ENCODE peak calls at places on chromosomes 7 and 10, in five cellular contexts. One of them, this sample, is unnamed. For H3K36me3 and H3K4me1, the result is how much of the 10 kb centered on the place peaks cover.

GRCh38 chr7:44945479-44945878 is 33.3 kb downstream of the MYO1G start:
- DNase-seq in transverse colon: no peak
- DNase-seq in cardiac muscle cell: no peak
- DNase-seq in CD4-positive, CD25-positive, alpha-beta regulatory T cell: no peak
- DNase-seq in lung: no peak
- DNase-seq in this sample: no peak

GRCh38 chr10:57593983-57594573 is 673.6 kb downstream of the IPMK start:
- DNase-seq in transverse colon: no peak
- DNase-seq in cardiac muscle cell: no peak
- DNase-seq in CD4-positive, CD25-positive, alpha-beta regulatory T cell: no peak
- DNase-seq in lung: no peak
- DNase-seq in this sample: no peak

GRCh38 chr7:94444808-94445207 is 50.1 kb downstream of the COL1A2 start:
- DNase-seq in transverse colon: no peak
- DNase-seq in cardiac muscle cell: no peak
- DNase-seq in CD4-positive, CD25-positive, alpha-beta regulatory T cell: no peak
- DNase-seq in lung: no peak
- DNase-seq in this sample: no peak

GRCh38 chr10:123553810-123554430 is 112.2 kb upstream of the GPR26 start:
- DNase-seq in transverse colon: no peak
- DNase-seq in cardiac muscle cell: no peak
- DNase-seq in CD4-positive, CD25-positive, alpha-beta regulatory T cell: no peak
- DNase-seq in lung: no peak
- DNase-seq in this sample: peak

GRCh38 chr7:13551503-13551902 is 438.0 kb downstream of the ETV1 start:
- DNase-seq in transverse colon: no peak
- DNase-seq in cardiac muscle cell: no peak
- DNase-seq in CD4-positive, CD25-positive, alpha-beta regulatory T cell: no peak
- DNase-seq in lung: no peak
- DNase-seq in this sample: no peak

GRCh38 chr7:85682819-85683218 is 496.0 kb upstream of the SEMA3D start:
- DNase-seq in transverse colon: no peak
- DNase-seq in cardiac muscle cell: peak
- DNase-seq in CD4-positive, CD25-positive, alpha-beta regulatory T cell: no peak
- DNase-seq in lung: no peak
- DNase-seq in this sample: no peak

GRCh38 chr7:128406147-128406985 is 3.4 kb downstream of the IMPDH1 start:
- DNase-seq in transverse colon: no peak
- DNase-seq in cardiac muscle cell: no peak
- DNase-seq in CD4-positive, CD25-positive, alpha-beta regulatory T cell: no peak
- DNase-seq in lung: no peak
- DNase-seq in this sample: no peak

GRCh38 chr7:116461500-116461899 is 38.0 kb upstream of the CAV2 start:
- DNase-seq in transverse colon: no peak
- DNase-seq in cardiac muscle cell: no peak
- DNase-seq in CD4-positive, CD25-positive, alpha-beta regulatory T cell: no peak
- DNase-seq in lung: no peak
- DNase-seq in this sample: no peak

GRCh38 chr7:138979988-138980574 is 1.1 kb downstream of the KIAA1549 start:
- DNase-seq in transverse colon: no peak
- DNase-seq in cardiac muscle cell: peak
- DNase-seq in CD4-positive, CD25-positive, alpha-beta regulatory T cell: no peak
- DNase-seq in lung: no peak
- DNase-seq in this sample: no peak

GRCh38 chr7:121575194-121575766 is 179.2 kb upstream of the FAM3C start:
- DNase-seq in transverse colon: no peak
- DNase-seq in cardiac muscle cell: no peak
- DNase-seq in CD4-positive, CD25-positive, alpha-beta regulatory T cell: no peak
- DNase-seq in lung: no peak
- DNase-seq in this sample: no peak

GRCh38 chr7:28592861-28593260 is 180.5 kb downstream of the CREB5 start:
- DNase-seq in transverse colon: no peak
- DNase-seq in cardiac muscle cell: no peak
- DNase-seq in CD4-positive, CD25-positive, alpha-beta regulatory T cell: no peak
- DNase-seq in lung: no peak
- DNase-seq in this sample: no peak

GRCh38 chr10:4131407-4132215 is 346.6 kb upstream of the KLF6 start:
- DNase-seq in transverse colon: no peak
- DNase-seq in cardiac muscle cell: peak
- DNase-seq in CD4-positive, CD25-positive, alpha-beta regulatory T cell: peak
- DNase-seq in lung: no peak
- DNase-seq in this sample: no peak

GRCh38 chr7:7861211-7861633 is 107.4 kb upstream of the GLCCI1 start:
- DNase-seq in transverse colon: no peak
- DNase-seq in cardiac muscle cell: peak
- DNase-seq in CD4-positive, CD25-positive, alpha-beta regulatory T cell: no peak
- DNase-seq in lung: no peak
- DNase-seq in this sample: no peak

GRCh38 chr7:7212612-7213011 is 30.3 kb downstream of the C1GALT1 start:
- DNase-seq in transverse colon: no peak
- DNase-seq in cardiac muscle cell: peak
- DNase-seq in CD4-positive, CD25-positive, alpha-beta regulatory T cell: no peak
- DNase-seq in lung: no peak
- DNase-seq in this sample: no peak

GRCh38 chr10:70481105-70481504 is 2.5 kb downstream of the PALD1 start:
- DNase-seq in transverse colon: no peak
- DNase-seq in cardiac muscle cell: no peak
- DNase-seq in CD4-positive, CD25-positive, alpha-beta regulatory T cell: no peak
- DNase-seq in lung: no peak
- DNase-seq in this sample: no peak

GRCh38 chr10:99425204-99425603 is 5.2 kb downstream of the GOT1 start:
- DNase-seq in transverse colon: no peak
- DNase-seq in cardiac muscle cell: no peak
- DNase-seq in CD4-positive, CD25-positive, alpha-beta regulatory T cell: no peak
- DNase-seq in lung: no peak
- DNase-seq in this sample: no peak

GRCh38 chr7:26428571-26428970 is 136.9 kb downstream of the SNX10 start:
- DNase-seq in transverse colon: no peak
- DNase-seq in cardiac muscle cell: no peak
- DNase-seq in CD4-positive, CD25-positive, alpha-beta regulatory T cell: no peak
- DNase-seq in lung: no peak
- DNase-seq in this sample: no peak

GRCh38 chr10:110372656-110373055 is 67.9 kb upstream of the SMNDC1 start:
- DNase-seq in transverse colon: no peak
- DNase-seq in cardiac muscle cell: no peak
- DNase-seq in CD4-positive, CD25-positive, alpha-beta regulatory T cell: no peak
- DNase-seq in lung: no peak
- DNase-seq in this sample: no peak

GRCh38 chr10:128463991-128464755 is 337.9 kb upstream of the MKI67 start:
- DNase-seq in transverse colon: peak
- DNase-seq in cardiac muscle cell: peak
- DNase-seq in CD4-positive, CD25-positive, alpha-beta regulatory T cell: peak
- DNase-seq in lung: peak
- DNase-seq in this sample: peak

GRCh38 chr7:523436-524336 is 4.0 kb upstream of the PDGFA start:
- DNase-seq in transverse colon: no peak
- DNase-seq in cardiac muscle cell: no peak
- DNase-seq in CD4-positive, CD25-positive, alpha-beta regulatory T cell: no peak
- DNase-seq in lung: no peak
- DNase-seq in this sample: no peak

GRCh38 chr10:124354411-124355382 is 64.0 kb downstream of the OAT start:
- DNase-seq in transverse colon: peak
- DNase-seq in cardiac muscle cell: peak
- DNase-seq in CD4-positive, CD25-positive, alpha-beta regulatory T cell: no peak
- DNase-seq in lung: peak
- DNase-seq in this sample: peak

GRCh38 chr7:131068604-131069021 is 259.1 kb upstream of the MKLN1 start:
- DNase-seq in transverse colon: no peak
- DNase-seq in cardiac muscle cell: peak
- DNase-seq in CD4-positive, CD25-positive, alpha-beta regulatory T cell: no peak
- DNase-seq in lung: no peak
- DNase-seq in this sample: no peak

GRCh38 chr7:54546081-54546985 is 4.2 kb downstream of the VSTM2A start:
- DNase-seq in transverse colon: peak
- DNase-seq in cardiac muscle cell: no peak
- DNase-seq in CD4-positive, CD25-positive, alpha-beta regulatory T cell: no peak
- DNase-seq in lung: no peak
- DNase-seq in this sample: no peak

GRCh38 chr7:74191231-74191630 is 17.1 kb downstream of the EIF4H start:
- DNase-seq in transverse colon: no peak
- DNase-seq in cardiac muscle cell: no peak
- DNase-seq in CD4-positive, CD25-positive, alpha-beta regulatory T cell: no peak
- DNase-seq in lung: no peak
- DNase-seq in this sample: no peak

GRCh38 chr7:74190259-74190658 is 16.1 kb downstream of the EIF4H start:
- DNase-seq in transverse colon: no peak
- DNase-seq in cardiac muscle cell: no peak
- DNase-seq in CD4-positive, CD25-positive, alpha-beta regulatory T cell: no peak
- DNase-seq in lung: no peak
- DNase-seq in this sample: no peak

GRCh38 chr7:74185636-74186035 is 11.5 kb downstream of the EIF4H start:
- DNase-seq in transverse colon: no peak
- DNase-seq in cardiac muscle cell: peak
- DNase-seq in CD4-positive, CD25-positive, alpha-beta regulatory T cell: no peak
- DNase-seq in lung: no peak
- DNase-seq in this sample: no peak

GRCh38 chr7:74185016-74185415 is 10.9 kb downstream of the EIF4H start:
- DNase-seq in transverse colon: no peak
- DNase-seq in cardiac muscle cell: no peak
- DNase-seq in CD4-positive, CD25-positive, alpha-beta regulatory T cell: no peak
- DNase-seq in lung: no peak
- DNase-seq in this sample: no peak

DNA sequence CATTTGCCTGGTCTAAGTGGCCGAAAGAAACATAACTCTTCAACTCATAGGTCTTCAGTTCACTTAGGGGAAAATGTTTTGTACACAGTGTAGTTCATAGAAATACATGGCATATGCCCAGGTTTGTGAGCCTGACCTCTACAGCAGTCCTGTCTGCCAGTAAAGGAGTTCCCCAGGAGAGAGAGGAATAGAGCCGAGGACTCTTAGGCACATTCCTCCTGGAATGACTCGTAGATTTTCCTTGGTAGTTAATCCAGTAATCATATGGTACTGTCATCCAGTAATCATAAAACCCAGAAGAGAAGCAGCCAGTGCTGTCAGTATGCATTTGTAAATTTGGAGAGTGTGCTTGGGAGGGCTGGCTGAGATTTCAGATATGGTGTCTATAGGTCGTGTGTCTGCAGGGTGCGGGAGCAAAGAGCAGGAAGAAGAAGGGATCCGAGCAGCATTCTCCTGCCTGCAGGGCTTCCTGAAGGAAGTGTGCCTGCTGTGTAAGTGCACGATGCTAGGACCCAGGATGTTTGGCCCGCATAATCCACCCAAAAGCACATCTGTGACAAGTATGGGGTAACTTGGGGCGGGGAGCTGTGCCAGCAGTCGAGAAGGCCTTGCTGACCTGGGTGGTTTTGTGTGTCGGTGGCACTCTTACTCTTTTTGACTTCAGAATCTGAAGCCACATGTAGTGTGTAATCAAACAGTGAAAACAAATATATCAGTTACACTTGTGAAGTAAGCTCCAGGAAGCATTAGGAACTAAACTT is 13.9 kb downstream of the EIF4H start:
- DNase-seq in transverse colon: no peak
- DNase-seq in cardiac muscle cell: peak
- DNase-seq in CD4-positive, CD25-positive, alpha-beta regulatory T cell: no peak
- DNase-seq in lung: no peak
- DNase-seq in this sample: no peak
- H3K36me3 ChIP-seq in transverse colon: under half
- H3K36me3 ChIP-seq in cardiac muscle cell: under half
- H3K36me3 ChIP-seq in CD4-positive, CD25-positive, alpha-beta regulatory T cell: half or more
- H3K36me3 ChIP-seq in lung: under half
- H3K36me3 ChIP-seq in this sample: half or more

DNA sequence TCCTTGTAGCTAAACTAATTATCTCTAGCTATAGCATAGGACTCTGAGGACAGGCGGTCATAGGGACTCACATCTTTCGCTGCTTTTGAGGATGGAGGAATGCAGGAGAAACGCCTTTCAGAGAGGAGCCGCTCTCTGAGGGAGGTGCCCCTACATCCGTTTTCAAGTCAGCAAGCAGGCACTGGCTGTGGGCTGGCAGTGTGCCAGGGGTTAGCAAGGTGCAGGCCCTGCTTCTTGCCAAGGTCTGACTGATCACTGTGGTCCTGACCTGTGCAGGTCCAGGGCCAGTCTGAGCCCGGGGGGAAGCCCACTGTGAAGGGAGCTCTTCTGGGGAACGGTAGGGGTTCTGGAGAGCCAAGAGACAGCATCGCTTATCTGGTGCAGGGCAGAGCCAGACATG is 89.4 kb downstream of the SH3PXD2A start:
- DNase-seq in transverse colon: no peak
- DNase-seq in cardiac muscle cell: no peak
- DNase-seq in CD4-positive, CD25-positive, alpha-beta regulatory T cell: peak
- DNase-seq in lung: no peak
- DNase-seq in this sample: no peak
- H3K4me1 ChIP-seq in transverse colon: under half
- H3K4me1 ChIP-seq in cardiac muscle cell: under half
- H3K4me1 ChIP-seq in CD4-positive, CD25-positive, alpha-beta regulatory T cell: half or more
- H3K4me1 ChIP-seq in lung: under half
- H3K4me1 ChIP-seq in this sample: under half

DNA sequence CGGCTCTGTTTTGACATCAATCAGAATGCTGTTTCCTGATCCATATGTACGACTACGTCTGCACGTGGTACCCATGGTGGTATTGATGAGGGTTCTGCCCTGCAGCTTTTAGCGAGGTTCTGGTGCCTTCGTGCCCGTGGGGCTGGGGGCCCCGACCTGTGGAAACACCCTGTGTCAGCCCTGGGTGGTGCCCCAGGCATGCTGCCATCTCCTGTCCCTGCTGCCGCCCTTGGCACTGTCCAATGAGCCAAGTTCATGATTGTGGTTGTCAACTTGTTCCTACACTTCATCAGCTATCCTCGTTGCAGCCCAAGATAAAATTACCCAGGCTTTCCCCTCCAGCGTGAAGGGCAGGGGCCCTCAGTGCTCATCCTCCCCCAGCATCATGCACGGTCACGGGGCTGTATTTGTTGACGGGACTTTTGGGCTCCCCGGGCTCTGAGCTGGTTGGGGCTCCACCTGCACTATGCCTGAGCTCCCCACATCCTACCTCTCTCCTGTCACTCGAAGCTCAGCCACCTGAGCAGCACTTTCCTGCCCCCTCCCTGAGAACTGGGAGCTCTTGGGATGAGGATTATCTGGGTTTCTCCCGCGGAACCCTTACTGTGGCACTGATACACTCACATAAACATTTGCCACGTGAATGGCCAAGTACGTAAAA is 7.7 kb upstream of the DPYSL4 start:
- DNase-seq in transverse colon: no peak
- DNase-seq in cardiac muscle cell: no peak
- DNase-seq in CD4-positive, CD25-positive, alpha-beta regulatory T cell: no peak
- DNase-seq in lung: no peak
- DNase-seq in this sample: no peak
- H3K36me3 ChIP-seq in transverse colon: under half
- H3K36me3 ChIP-seq in cardiac muscle cell: under half
- H3K36me3 ChIP-seq in CD4-positive, CD25-positive, alpha-beta regulatory T cell: under half
- H3K36me3 ChIP-seq in lung: under half
- H3K36me3 ChIP-seq in this sample: under half

GRCh38 chr10:21677551-21677950 is 143.5 kb downstream of the MLLT10 start:
- DNase-seq in transverse colon: no peak
- DNase-seq in cardiac muscle cell: no peak
- DNase-seq in CD4-positive, CD25-positive, alpha-beta regulatory T cell: no peak
- DNase-seq in lung: no peak
- DNase-seq in this sample: no peak

GRCh38 chr10:21673668-21674067 is 139.6 kb downstream of the MLLT10 start:
- DNase-seq in transverse colon: no peak
- DNase-seq in cardiac muscle cell: no peak
- DNase-seq in CD4-positive, CD25-positive, alpha-beta regulatory T cell: no peak
- DNase-seq in lung: no peak
- DNase-seq in this sample: no peak

GRCh38 chr10:21681156-21681555 is 147.1 kb downstream of the MLLT10 start:
- DNase-seq in transverse colon: no peak
- DNase-seq in cardiac muscle cell: no peak
- DNase-seq in CD4-positive, CD25-positive, alpha-beta regulatory T cell: no peak
- DNase-seq in lung: no peak
- DNase-seq in this sample: no peak

GRCh38 chr10:21670391-21670790 is 136.4 kb downstream of the MLLT10 start:
- DNase-seq in transverse colon: no peak
- DNase-seq in cardiac muscle cell: no peak
- DNase-seq in CD4-positive, CD25-positive, alpha-beta regulatory T cell: no peak
- DNase-seq in lung: no peak
- DNase-seq in this sample: no peak

GRCh38 chr10:21675157-21675796 is 141.2 kb downstream of the MLLT10 start:
- DNase-seq in transverse colon: peak
- DNase-seq in cardiac muscle cell: peak
- DNase-seq in CD4-positive, CD25-positive, alpha-beta regulatory T cell: no peak
- DNase-seq in lung: no peak
- DNase-seq in this sample: no peak
- H3K4me1 ChIP-seq in transverse colon: under half
- H3K4me1 ChIP-seq in cardiac muscle cell: under half
- H3K4me1 ChIP-seq in CD4-positive, CD25-positive, alpha-beta regulatory T cell: under half
- H3K4me1 ChIP-seq in lung: under half
- H3K4me1 ChIP-seq in this sample: under half